ENCODE peak calls at places on chromosomes 7 and 10, in five cellular contexts. Z is HTR-8/SVneo; E is anterior cingulate cortex; J is activated naive CD4-positive, alpha-beta T cell; K is immature natural killer cell. F is an unnamed sample.

GRCh38 chr10:6504296-6504695 is 75.8 kb downstream of the PRKCQ start:
- DNase-seq in Z (no peak), E (no peak), J (no peak), K (no peak), F (no peak)

GRCh38 chr10:62422068-62422590 is 48.0 kb downstream of the ZNF365 start:
- DNase-seq in Z (peak; percentile 13), E (no peak), J (no peak), K (no peak), F (no peak)

GRCh38 chr10:12465385-12466136 is 116.2 kb downstream of the CAMK1D start:
- DNase-seq in Z (no peak), E (no peak), J (no peak), K (no peak), F (no peak)

GRCh38 chr10:79944428-79945395 is 4.2 kb downstream of the SFTPD start:
- DNase-seq in Z (no peak), E (no peak), J (no peak), K (no peak), F (no peak)

GRCh38 chr7:141593134-141593533 is 41.9 kb downstream of the AGK start:
- DNase-seq in Z (no peak), E (peak; percentile 32), J (no peak), K (no peak), F (no peak)

GRCh38 chr10:55287346-55287745 is 486.3 kb upstream of the PCDH15 start:
- DNase-seq in Z (no peak), E (no peak), J (no peak), K (no peak), F (no peak)

GRCh38 chr10:5812283-5813090 is 747 bp downstream of the GDI2 start:
- DNase-seq in Z (no peak), E (peak; percentile 52), J (no peak), K (peak; percentile 48), F (peak; percentile 92)

GRCh38 chr7:130513447-130513846 is 21.6 kb downstream of the MEST start:
- DNase-seq in Z (no peak), E (no peak), J (no peak), K (no peak), F (no peak)

GRCh38 chr10:21317902-21318301 is 207.6 kb downstream of the SKIDA1 start:
- DNase-seq in Z (no peak), E (no peak), J (no peak), K (no peak), F (no peak)

GRCh38 chr7:81684513-81685262 is 85.2 kb downstream of the HGF start:
- DNase-seq in Z (peak; percentile 59), E (peak; percentile 11), J (no peak), K (no peak), F (peak; percentile 96)

GRCh38 chr10:580796-581195 is 108.7 kb downstream of the DIP2C start:
- DNase-seq in Z (no peak), E (no peak), J (no peak), K (no peak), F (no peak)

GRCh38 chr10:18918545-18918944 is 130.1 kb upstream of the MALRD1 start:
- DNase-seq in Z (peak; percentile 1), E (no peak), J (no peak), K (no peak), F (no peak)

GRCh38 chr7:34991938-34992840 is 45.1 kb downstream of the DPY19L1 start:
- DNase-seq in Z (peak; percentile 23), E (no peak), J (no peak), K (peak; percentile 48), F (no peak)

GRCh38 chr7:134420509-134421125 is 38.3 kb downstream of the AKR1B1 start:
- DNase-seq in Z (peak; percentile 45), E (peak; percentile 27), J (no peak), K (no peak), F (no peak)

GRCh38 chr7:131646203-131646602 is 89.8 kb upstream of the PODXL start:
- DNase-seq in Z (no peak), E (no peak), J (no peak), K (no peak), F (no peak)

GRCh38 chr7:22651534-22652243 is 75.3 kb upstream of the IL6 start:
- DNase-seq in Z (peak; percentile 55), E (no peak), J (no peak), K (no peak), F (no peak)

GRCh38 chr7:57367171-57367570 is 82.8 kb upstream of the ZNF716 start:
- DNase-seq in Z (no peak), E (no peak), J (no peak), K (no peak), F (no peak)

GRCh38 chr7:102284891-102285540 is 1.7 kb upstream of the SH2B2 start:
- DNase-seq in Z (no peak), E (peak; percentile 26), J (no peak), K (no peak), F (no peak)

GRCh38 chr10:45160266-45160665 is 155.1 kb downstream of the OR13A1 start:
- DNase-seq in Z (no peak), E (no peak), J (no peak), K (no peak), F (no peak)

GRCh38 chr7:78279035-78279434 is 480.5 kb downstream of the PHTF2 start:
- DNase-seq in Z (peak; percentile 5), E (no peak), J (no peak), K (no peak), F (no peak)

GRCh38 chr10:112955736-112956421 is 5.8 kb downstream of the TCF7L2 start:
- DNase-seq in Z (no peak), E (no peak), J (no peak), K (no peak), F (no peak)

GRCh38 chr10:72162978-72163377 is 52.8 kb upstream of the ANAPC16 start:
- DNase-seq in Z (no peak), E (no peak), J (no peak), K (no peak), F (no peak)

GRCh38 chr10:46284286-46285229 is 2.2 kb upstream of the ANTXRL start:
- DNase-seq in Z (peak; percentile 79), E (peak; percentile 57), J (peak; percentile 29), K (peak; percentile 60), F (peak; percentile 93)

GRCh38 chr10:85420501-85421191 is 945.9 kb downstream of the GRID1 start:
- DNase-seq in Z (no peak), E (no peak), J (no peak), K (no peak), F (no peak)

GRCh38 chr7:22945584-22945983 is 68.3 kb downstream of the HYCC1 start:
- DNase-seq in Z (no peak), E (no peak), J (no peak), K (no peak), F (no peak)